ENCODE peak calls at places on chromosomes 7 and 10, in ten cellular contexts. One of them, this sample, is unnamed.

GRCh38 chr7:44608916-44609648 is 2.7 kb downstream of the OGDH start:
- DNase-seq in tibial nerve: no peak
- DNase-seq in hepatocyte: no peak
- DNase-seq in mammary epithelial cell: no peak
- DNase-seq in pancreas: no peak
- DNase-seq in cardiac muscle cell: no peak
- DNase-seq in neural progenitor cell: peak
- DNase-seq in CD8-positive, alpha-beta T cell: no peak
- DNase-seq in HFF-Myc: no peak
- DNase-seq in adrenal gland: no peak
- DNase-seq in this sample: no peak

GRCh38 chr7:141157138-141157765 is 83.4 kb downstream of the TMEM178B start:
- DNase-seq in tibial nerve: no peak
- DNase-seq in hepatocyte: no peak
- DNase-seq in mammary epithelial cell: no peak
- DNase-seq in pancreas: no peak
- DNase-seq in cardiac muscle cell: no peak
- DNase-seq in neural progenitor cell: no peak
- DNase-seq in CD8-positive, alpha-beta T cell: no peak
- DNase-seq in HFF-Myc: no peak
- DNase-seq in adrenal gland: no peak
- DNase-seq in this sample: no peak

GRCh38 chr7:44240983-44241510 is 40.3 kb downstream of the YKT6 start:
- DNase-seq in tibial nerve: peak
- DNase-seq in hepatocyte: peak
- DNase-seq in mammary epithelial cell: peak
- DNase-seq in pancreas: peak
- DNase-seq in cardiac muscle cell: peak
- DNase-seq in neural progenitor cell: peak
- DNase-seq in CD8-positive, alpha-beta T cell: peak
- DNase-seq in HFF-Myc: peak
- DNase-seq in adrenal gland: peak
- DNase-seq in this sample: peak

GRCh38 chr7:82605247-82605864 is 161.8 kb upstream of the CACNA2D1 start:
- DNase-seq in tibial nerve: no peak
- DNase-seq in hepatocyte: peak
- DNase-seq in mammary epithelial cell: peak
- DNase-seq in pancreas: no peak
- DNase-seq in cardiac muscle cell: peak
- DNase-seq in neural progenitor cell: peak
- DNase-seq in CD8-positive, alpha-beta T cell: no peak
- DNase-seq in HFF-Myc: no peak
- DNase-seq in adrenal gland: no peak
- DNase-seq in this sample: peak

GRCh38 chr7:46565257-46565656 is 644.2 kb upstream of the IGFBP3 start:
- DNase-seq in tibial nerve: no peak
- DNase-seq in hepatocyte: peak
- DNase-seq in mammary epithelial cell: peak
- DNase-seq in pancreas: no peak
- DNase-seq in cardiac muscle cell: no peak
- DNase-seq in neural progenitor cell: no peak
- DNase-seq in CD8-positive, alpha-beta T cell: no peak
- DNase-seq in HFF-Myc: no peak
- DNase-seq in adrenal gland: no peak
- DNase-seq in this sample: no peak

GRCh38 chr7:90242369-90243168 is 2.4 kb upstream of the CFAP69 start:
- DNase-seq in tibial nerve: no peak
- DNase-seq in hepatocyte: peak
- DNase-seq in mammary epithelial cell: no peak
- DNase-seq in pancreas: no peak
- DNase-seq in cardiac muscle cell: no peak
- DNase-seq in neural progenitor cell: no peak
- DNase-seq in CD8-positive, alpha-beta T cell: no peak
- DNase-seq in HFF-Myc: no peak
- DNase-seq in adrenal gland: no peak
- DNase-seq in this sample: no peak

GRCh38 chr7:155810607-155811559 is 1.4 kb downstream of the SHH start:
- DNase-seq in tibial nerve: no peak
- DNase-seq in hepatocyte: no peak
- DNase-seq in mammary epithelial cell: no peak
- DNase-seq in pancreas: peak
- DNase-seq in cardiac muscle cell: no peak
- DNase-seq in neural progenitor cell: peak
- DNase-seq in CD8-positive, alpha-beta T cell: no peak
- DNase-seq in HFF-Myc: no peak
- DNase-seq in adrenal gland: no peak
- DNase-seq in this sample: no peak

GRCh38 chr10:3365630-3366029 is 193.0 kb upstream of the PITRM1 start:
- DNase-seq in tibial nerve: no peak
- DNase-seq in hepatocyte: peak
- DNase-seq in mammary epithelial cell: peak
- DNase-seq in pancreas: no peak
- DNase-seq in cardiac muscle cell: no peak
- DNase-seq in neural progenitor cell: no peak
- DNase-seq in CD8-positive, alpha-beta T cell: no peak
- DNase-seq in HFF-Myc: no peak
- DNase-seq in adrenal gland: no peak
- DNase-seq in this sample: no peak

GRCh38 chr10:97165499-97165898 is 20.3 kb downstream of the SLIT1 start:
- DNase-seq in tibial nerve: no peak
- DNase-seq in hepatocyte: no peak
- DNase-seq in mammary epithelial cell: no peak
- DNase-seq in pancreas: no peak
- DNase-seq in cardiac muscle cell: no peak
- DNase-seq in neural progenitor cell: no peak
- DNase-seq in CD8-positive, alpha-beta T cell: no peak
- DNase-seq in HFF-Myc: no peak
- DNase-seq in adrenal gland: no peak
- DNase-seq in this sample: no peak

GRCh38 chr10:97169063-97169462 is 16.7 kb downstream of the SLIT1 start:
- DNase-seq in tibial nerve: no peak
- DNase-seq in hepatocyte: no peak
- DNase-seq in mammary epithelial cell: no peak
- DNase-seq in pancreas: no peak
- DNase-seq in cardiac muscle cell: no peak
- DNase-seq in neural progenitor cell: peak
- DNase-seq in CD8-positive, alpha-beta T cell: no peak
- DNase-seq in HFF-Myc: no peak
- DNase-seq in adrenal gland: no peak
- DNase-seq in this sample: no peak

GRCh38 chr10:97169911-97170693 is 15.7 kb downstream of the SLIT1 start:
- DNase-seq in tibial nerve: no peak
- DNase-seq in hepatocyte: no peak
- DNase-seq in mammary epithelial cell: no peak
- DNase-seq in pancreas: no peak
- DNase-seq in cardiac muscle cell: no peak
- DNase-seq in neural progenitor cell: no peak
- DNase-seq in CD8-positive, alpha-beta T cell: no peak
- DNase-seq in HFF-Myc: no peak
- DNase-seq in adrenal gland: peak
- DNase-seq in this sample: no peak

GRCh38 chr10:97171001-97171400 is 14.8 kb downstream of the SLIT1 start:
- DNase-seq in tibial nerve: no peak
- DNase-seq in hepatocyte: no peak
- DNase-seq in mammary epithelial cell: no peak
- DNase-seq in pancreas: no peak
- DNase-seq in cardiac muscle cell: no peak
- DNase-seq in neural progenitor cell: no peak
- DNase-seq in CD8-positive, alpha-beta T cell: no peak
- DNase-seq in HFF-Myc: no peak
- DNase-seq in adrenal gland: no peak
- DNase-seq in this sample: no peak

DNA sequence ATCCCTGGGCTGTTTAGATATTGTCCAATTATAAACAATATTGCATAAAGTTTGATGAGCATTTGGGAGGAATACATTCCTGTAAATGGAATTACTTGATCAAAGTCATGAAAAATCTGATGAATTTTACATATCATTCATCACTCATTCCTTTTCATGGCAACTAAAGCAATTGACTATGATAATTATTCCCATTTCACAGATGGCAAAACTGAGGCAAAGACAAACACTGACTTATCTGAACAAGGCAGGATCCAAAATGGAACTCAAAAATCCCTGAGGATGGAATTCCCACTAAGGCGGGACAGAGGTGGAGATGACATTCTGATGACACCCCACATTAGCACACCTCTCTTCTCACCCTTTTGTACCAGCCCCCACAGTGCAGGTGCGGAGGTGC is 17.1 kb downstream of the SLIT1 start:
- DNase-seq in tibial nerve: no peak
- DNase-seq in hepatocyte: no peak
- DNase-seq in mammary epithelial cell: no peak
- DNase-seq in pancreas: no peak
- DNase-seq in cardiac muscle cell: no peak
- DNase-seq in neural progenitor cell: no peak
- DNase-seq in CD8-positive, alpha-beta T cell: no peak
- DNase-seq in HFF-Myc: no peak
- DNase-seq in adrenal gland: no peak
- DNase-seq in this sample: no peak
- TF ChIP-seq CTCF in tibial nerve: no peak
- TF ChIP-seq CTCF in hepatocyte: no peak
- TF ChIP-seq CTCF in mammary epithelial cell: no peak
- TF ChIP-seq CTCF in pancreas: no peak
- TF ChIP-seq CTCF in cardiac muscle cell: no peak
- TF ChIP-seq CTCF in neural progenitor cell: no peak
- TF ChIP-seq CTCF in CD8-positive, alpha-beta T cell: no peak
- TF ChIP-seq CTCF in HFF-Myc: no peak
- TF ChIP-seq CTCF in adrenal gland: no peak
- TF ChIP-seq CTCF in this sample: no peak

DNA sequence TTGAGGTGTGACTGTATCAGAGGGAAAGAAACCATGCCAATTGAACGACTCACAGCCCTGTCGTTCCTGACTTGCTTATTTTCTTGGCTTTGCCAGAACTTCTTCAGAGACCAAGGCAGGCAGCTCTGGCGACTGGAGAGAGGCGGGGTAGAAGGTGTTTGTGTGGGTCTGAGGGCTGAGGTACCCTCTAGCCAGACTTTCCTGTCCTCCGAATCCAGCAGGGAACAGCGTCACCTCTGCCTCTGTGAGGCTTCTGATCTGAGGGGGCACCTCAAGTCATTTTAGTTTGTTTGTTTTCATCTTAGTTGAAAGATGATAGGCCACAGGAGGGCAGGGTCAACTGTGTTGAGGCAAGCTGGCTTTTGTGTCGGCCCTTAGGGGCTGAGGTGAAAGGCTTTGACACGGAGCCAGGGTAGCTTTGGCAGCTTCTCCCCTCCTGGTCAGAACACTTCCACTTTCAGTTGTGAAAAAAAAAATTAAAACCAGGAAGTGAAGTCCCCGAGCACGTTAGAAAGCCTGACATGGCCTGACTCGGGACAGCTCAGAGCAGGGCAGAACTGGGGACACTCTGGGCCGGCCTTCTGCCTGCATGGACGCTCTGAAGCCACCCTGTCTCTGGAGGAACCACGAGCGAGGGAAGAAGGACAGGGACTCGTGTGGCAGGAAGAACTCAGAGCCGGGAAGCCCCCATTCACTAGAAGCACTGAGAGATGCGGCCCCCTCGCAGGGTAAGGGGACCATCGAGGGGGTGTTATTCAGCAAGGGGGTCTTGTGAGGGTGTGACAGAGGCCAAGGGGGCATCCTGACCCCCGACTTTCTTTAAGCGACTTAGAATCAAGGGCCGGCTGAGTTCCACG is 2.0 kb downstream of the ACSL5 start:
- DNase-seq in tibial nerve: peak
- DNase-seq in hepatocyte: no peak
- DNase-seq in mammary epithelial cell: no peak
- DNase-seq in pancreas: no peak
- DNase-seq in cardiac muscle cell: no peak
- DNase-seq in neural progenitor cell: no peak
- DNase-seq in CD8-positive, alpha-beta T cell: peak
- DNase-seq in HFF-Myc: no peak
- DNase-seq in adrenal gland: peak
- DNase-seq in this sample: peak
- H3K4me3 ChIP-seq in tibial nerve: peak
- H3K4me3 ChIP-seq in hepatocyte: no peak
- H3K4me3 ChIP-seq in mammary epithelial cell: no peak
- H3K4me3 ChIP-seq in pancreas: peak
- H3K4me3 ChIP-seq in cardiac muscle cell: no peak
- H3K4me3 ChIP-seq in neural progenitor cell: no peak
- H3K4me3 ChIP-seq in CD8-positive, alpha-beta T cell: peak
- H3K4me3 ChIP-seq in HFF-Myc: no peak
- H3K4me3 ChIP-seq in adrenal gland: peak
- H3K4me3 ChIP-seq in this sample: no peak

GRCh38 chr10:34280599-34281374 is 534.3 kb downstream of the PARD3 start:
- DNase-seq in tibial nerve: no peak
- DNase-seq in hepatocyte: peak
- DNase-seq in mammary epithelial cell: peak
- DNase-seq in pancreas: no peak
- DNase-seq in cardiac muscle cell: no peak
- DNase-seq in neural progenitor cell: peak
- DNase-seq in CD8-positive, alpha-beta T cell: no peak
- DNase-seq in HFF-Myc: peak
- DNase-seq in adrenal gland: peak
- DNase-seq in this sample: peak
- TF ChIP-seq CTCF in tibial nerve: no peak
- TF ChIP-seq CTCF in hepatocyte: peak
- TF ChIP-seq CTCF in mammary epithelial cell: peak
- TF ChIP-seq CTCF in pancreas: no peak
- TF ChIP-seq CTCF in cardiac muscle cell: peak
- TF ChIP-seq CTCF in neural progenitor cell: peak
- TF ChIP-seq CTCF in CD8-positive, alpha-beta T cell: no peak
- TF ChIP-seq CTCF in HFF-Myc: peak
- TF ChIP-seq CTCF in adrenal gland: no peak
- TF ChIP-seq CTCF in this sample: peak

GRCh38 chr7:30983042-30983913 is 19.5 kb downstream of the GHRHR start:
- DNase-seq in tibial nerve: peak
- DNase-seq in hepatocyte: peak
- DNase-seq in mammary epithelial cell: peak
- DNase-seq in pancreas: peak
- DNase-seq in cardiac muscle cell: peak
- DNase-seq in neural progenitor cell: peak
- DNase-seq in CD8-positive, alpha-beta T cell: peak
- DNase-seq in HFF-Myc: peak
- DNase-seq in adrenal gland: peak
- DNase-seq in this sample: peak

GRCh38 chr7:30983914-30984247 is 20.1 kb downstream of the GHRHR start:
- DNase-seq in tibial nerve: no peak
- DNase-seq in hepatocyte: no peak
- DNase-seq in mammary epithelial cell: no peak
- DNase-seq in pancreas: peak
- DNase-seq in cardiac muscle cell: no peak
- DNase-seq in neural progenitor cell: no peak
- DNase-seq in CD8-positive, alpha-beta T cell: no peak
- DNase-seq in HFF-Myc: no peak
- DNase-seq in adrenal gland: no peak
- DNase-seq in this sample: no peak

GRCh38 chr7:30985756-30986155 is 22.0 kb downstream of the GHRHR start:
- DNase-seq in tibial nerve: no peak
- DNase-seq in hepatocyte: no peak
- DNase-seq in mammary epithelial cell: no peak
- DNase-seq in pancreas: no peak
- DNase-seq in cardiac muscle cell: no peak
- DNase-seq in neural progenitor cell: no peak
- DNase-seq in CD8-positive, alpha-beta T cell: no peak
- DNase-seq in HFF-Myc: no peak
- DNase-seq in adrenal gland: no peak
- DNase-seq in this sample: no peak

GRCh38 chr7:30986331-30986730 is 22.6 kb downstream of the GHRHR start:
- DNase-seq in tibial nerve: no peak
- DNase-seq in hepatocyte: no peak
- DNase-seq in mammary epithelial cell: no peak
- DNase-seq in pancreas: no peak
- DNase-seq in cardiac muscle cell: no peak
- DNase-seq in neural progenitor cell: no peak
- DNase-seq in CD8-positive, alpha-beta T cell: no peak
- DNase-seq in HFF-Myc: no peak
- DNase-seq in adrenal gland: no peak
- DNase-seq in this sample: no peak

GRCh38 chr7:30984359-30985107 is 20.8 kb downstream of the GHRHR start:
- DNase-seq in tibial nerve: no peak
- DNase-seq in hepatocyte: no peak
- DNase-seq in mammary epithelial cell: peak
- DNase-seq in pancreas: peak
- DNase-seq in cardiac muscle cell: no peak
- DNase-seq in neural progenitor cell: peak
- DNase-seq in CD8-positive, alpha-beta T cell: no peak
- DNase-seq in HFF-Myc: no peak
- DNase-seq in adrenal gland: peak
- DNase-seq in this sample: peak
- H3K4me3 ChIP-seq in tibial nerve: no peak
- H3K4me3 ChIP-seq in hepatocyte: no peak
- H3K4me3 ChIP-seq in mammary epithelial cell: no peak
- H3K4me3 ChIP-seq in pancreas: no peak
- H3K4me3 ChIP-seq in cardiac muscle cell: no peak
- H3K4me3 ChIP-seq in neural progenitor cell: peak
- H3K4me3 ChIP-seq in CD8-positive, alpha-beta T cell: no peak
- H3K4me3 ChIP-seq in HFF-Myc: no peak
- H3K4me3 ChIP-seq in adrenal gland: no peak
- H3K4me3 ChIP-seq in this sample: no peak

This sample was measured in cardiac fibroblast.